ENCODE peak calls at places on chromosome X, in ten cellular contexts. Q is mucosa of descending colon; P is astrocyte; J is foreskin fibroblast; A is neural crest cell; F is suprapubic skin; H is heart left ventricle; R is brain microvascular endothelial cell; M is cardiac muscle cell; G is CD4-positive, alpha-beta T cell. K is an unnamed sample.

GRCh38 chrX:101787934-101788333 is 128.3 kb upstream of the ARMCX2 start:
- DNase-seq in H (no peak), F (no peak), J (no peak), P (no peak), A (no peak), Q (no peak), R (no peak), G (no peak), M (no peak), K (no peak)

GRCh38 chrX:781216-782211 is 150.9 kb downstream of the SHOX start:
- DNase-seq in F (no peak), H (no peak), R (no peak), G (no peak), Q (no peak), A (no peak), J (no peak), P (no peak), M (no peak), K (no peak)

GRCh38 chrX:53319614-53320542 is 38.5 kb upstream of the IQSEC2 start:
- DNase-seq in P (no peak), Q (no peak), H (no peak), R (no peak), F (no peak), G (no peak), A (no peak), M (no peak), J (peak), K (no peak)

GRCh38 chrX:36957425-36958328 is 50.5 kb upstream of the FAM47C start:
- DNase-seq in R (no peak), P (no peak), H (no peak), J (no peak), M (peak), Q (peak), G (no peak), A (peak), F (no peak), K (no peak)

GRCh38 chrX:153684447-153685178 is 3.1 kb upstream of the SLC6A8 start:
- DNase-seq in M (no peak), G (no peak), F (peak), A (no peak), R (no peak), H (peak), J (no peak), Q (no peak), P (no peak), K (no peak)

GRCh38 chrX:70088791-70089190 is 26.5 kb downstream of the OTUD6A start:
- DNase-seq in Q (no peak), H (no peak), G (no peak), A (no peak), J (no peak), P (no peak), R (no peak), M (no peak), F (no peak), K (no peak)

GRCh38 chrX:112840382-112841113 is at the start of gene AMOT:
- DNase-seq in R (peak), A (peak), J (peak), P (peak), F (peak), G (peak), M (peak), H (peak), Q (peak), K (no peak)

GRCh38 chrX:85114171-85114570 is 110.5 kb downstream of the APOOL start:
- DNase-seq in Q (no peak), A (no peak), M (no peak), H (no peak), G (no peak), F (no peak), P (no peak), R (no peak), J (no peak), K (no peak)

GRCh38 chrX:81259008-81259713 is 57.3 kb downstream of the SH3BGRL start:
- DNase-seq in H (no peak), Q (no peak), G (no peak), J (peak), F (no peak), P (peak), A (no peak), M (peak), R (peak), K (peak)

GRCh38 chrX:70497026-70497425 is 52.4 kb downstream of the DLG3 start:
- DNase-seq in M (no peak), A (no peak), P (no peak), H (no peak), J (no peak), R (no peak), G (no peak), Q (no peak), F (no peak), K (no peak)

GRCh38 chrX:123673813-123674212 is 59.0 kb downstream of the THOC2 start:
- DNase-seq in H (no peak), J (no peak), P (no peak), Q (no peak), M (no peak), F (no peak), A (no peak), R (no peak), G (no peak), K (no peak)

GRCh38 chrX:13821740-13822139 is 4.8 kb upstream of the GPM6B start:
- DNase-seq in R (no peak), F (no peak), A (no peak), M (no peak), J (no peak), P (no peak), Q (no peak), H (no peak), G (no peak), K (no peak)

GRCh38 chrX:47384502-47384901 is 14.1 kb downstream of the ZNF157 start:
- DNase-seq in M (peak), J (peak), G (peak), R (peak), P (peak), A (peak), Q (peak), H (peak), F (no peak), K (peak)

GRCh38 chrX:13085533-13085932 is 41.1 kb upstream of the FAM9C start:
- DNase-seq in Q (no peak), G (peak), F (no peak), A (no peak), P (no peak), R (no peak), J (no peak), H (no peak), M (no peak), K (no peak)

GRCh38 chrX:45801554-45801953 is 600.9 kb upstream of the DIPK2B start:
- DNase-seq in Q (no peak), A (no peak), J (peak), H (no peak), F (no peak), R (peak), G (no peak), M (peak), P (no peak), K (no peak)

GRCh38 chrX:47637546-47638195 is 7.9 kb upstream of the CFP start:
- DNase-seq in G (no peak), R (no peak), P (no peak), A (no peak), H (peak), J (no peak), F (no peak), M (peak), Q (peak), K (no peak)

GRCh38 chrX:107565005-107565404 is 63.3 kb upstream of the PRPS1 start:
- DNase-seq in M (no peak), F (no peak), G (no peak), Q (no peak), J (no peak), R (no peak), A (no peak), P (peak), H (no peak), K (no peak)

GRCh38 chrX:69179380-69179911 is 14.2 kb upstream of the PJA1 start:
- DNase-seq in P (peak), Q (no peak), J (no peak), F (no peak), H (no peak), M (peak), A (no peak), R (no peak), G (no peak), K (no peak)

GRCh38 chrX:53077207-53078197 is 4.7 kb upstream of the TSPYL2 start:
- DNase-seq in R (no peak), G (no peak), H (no peak), Q (no peak), P (no peak), J (no peak), F (peak), M (no peak), A (no peak), K (no peak)

GRCh38 chrX:140815868-140816267 is 106.3 kb downstream of the LINC00632 start:
- DNase-seq in J (peak), P (peak), R (peak), M (no peak), G (no peak), Q (no peak), A (no peak), H (no peak), F (no peak), K (peak)

GRCh38 chrX:57640674-57641016 is 39.4 kb downstream of the NLRP2B start:
- DNase-seq in Q (no peak), J (no peak), G (no peak), A (no peak), P (no peak), R (no peak), M (no peak), F (no peak), H (no peak), K (no peak)

GRCh38 chrX:42519666-42520231 is 258.2 kb downstream of the PPP1R2C start:
- DNase-seq in M (no peak), P (peak), G (no peak), Q (no peak), H (no peak), F (no peak), A (no peak), R (peak), J (peak), K (no peak)

GRCh38 chrX:68415289-68415688 is 18.0 kb downstream of the OPHN1 start:
- DNase-seq in F (no peak), P (peak), J (no peak), M (no peak), A (no peak), H (peak), Q (no peak), G (no peak), R (peak), K (peak)

GRCh38 chrX:39484669-39485068 is 613.1 kb downstream of the BCOR start:
- DNase-seq in A (no peak), H (no peak), M (no peak), G (no peak), F (no peak), J (no peak), Q (no peak), R (no peak), P (no peak), K (no peak)

GRCh38 chrX:71911023-71911730 is 532 bp downstream of the NHSL2 start:
- DNase-seq in F (no peak), Q (peak), H (peak), M (peak), P (no peak), R (no peak), J (peak), G (peak), A (peak), K (no peak)

GRCh38 chrX:40247848-40248622 is 150.3 kb upstream of the BCOR start:
- DNase-seq in Q (no peak), J (no peak), P (no peak), A (no peak), R (no peak), F (no peak), G (no peak), M (no peak), H (no peak), K (no peak)

GRCh38 chrX:152635941-152636340 is 1.8 kb upstream of the GABRQ start:
- DNase-seq in Q (no peak), A (peak), R (peak), G (no peak), M (peak), J (peak), P (peak), F (no peak), H (no peak), K (peak)
- TF ChIP-seq CTCF in Q (no peak), A (peak), R (peak), G (no peak), M (peak), J (peak), P (peak), F (no peak), H (peak), K (peak)

DNA sequence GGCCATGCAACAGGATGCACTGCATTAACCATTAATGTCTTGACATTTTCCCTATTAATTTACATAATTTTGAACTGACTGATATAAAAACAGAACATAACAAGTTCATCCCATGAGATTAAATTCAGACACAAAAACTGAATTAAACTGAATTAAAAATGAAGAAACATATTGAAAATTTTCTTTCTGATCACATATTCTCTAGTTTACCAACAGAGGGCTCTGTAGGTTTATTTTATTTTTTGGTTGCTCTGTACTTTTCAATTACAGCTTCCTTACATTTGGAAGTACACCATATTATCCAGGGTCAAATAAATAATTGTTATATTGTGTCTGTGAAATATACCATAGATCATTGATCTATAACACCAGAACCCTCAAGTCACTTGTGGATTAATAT is 27.3 kb upstream of the CT83 start:
- DNase-seq in A (no peak), P (no peak), Q (no peak), M (peak), H (no peak), F (no peak), G (no peak), J (peak), R (no peak), K (no peak)
- TF ChIP-seq CTCF in A (peak), P (no peak), Q (no peak), M (peak), H (peak), F (no peak), G (no peak), J (no peak), R (no peak), K (peak)

GRCh38 chrX:110466790-110467189 is 108.1 kb downstream of the RTL9 start:
- DNase-seq in J (no peak), Q (no peak), H (no peak), R (no peak), P (no peak), M (no peak), G (no peak), F (no peak), A (no peak), K (no peak)

GRCh38 chrX:110462957-110463356 is 104.3 kb downstream of the RTL9 start:
- DNase-seq in A (no peak), G (no peak), R (no peak), M (no peak), H (no peak), F (no peak), P (no peak), Q (no peak), J (peak), K (no peak)
- TF ChIP-seq CTCF in A (no peak), G (no peak), R (peak), M (no peak), H (no peak), F (no peak), P (peak), Q (no peak), J (peak), K (peak)

DNA sequence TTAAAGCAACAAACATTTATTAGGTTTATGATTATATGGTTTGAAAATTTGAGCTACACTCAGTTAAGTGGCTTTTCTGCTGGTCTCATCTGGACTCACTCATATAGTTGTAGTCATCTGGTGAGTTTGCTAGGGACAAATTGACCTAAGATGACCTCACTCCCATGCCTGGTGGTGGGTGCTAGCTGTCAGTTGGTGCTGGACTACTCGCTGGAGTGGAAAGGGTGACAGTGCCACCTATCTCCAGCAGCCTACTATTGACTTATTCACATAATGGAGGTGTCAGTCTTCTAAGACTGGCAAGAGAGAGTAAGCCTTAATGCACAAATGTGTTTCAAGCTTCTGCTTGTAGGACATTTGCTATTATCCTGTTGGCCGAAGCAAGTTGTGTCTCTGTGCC is 88.2 kb downstream of the TASL start:
- DNase-seq in F (no peak), M (peak), A (no peak), J (peak), H (no peak), P (no peak), Q (no peak), G (no peak), R (no peak), K (no peak)
- TF ChIP-seq CTCF in F (no peak), M (no peak), A (no peak), J (no peak), H (no peak), P (no peak), Q (no peak), G (no peak), R (peak), K (no peak)

GRCh38 chrX:63810746-63811145 is 25.7 kb upstream of the ARHGEF9 start:
- DNase-seq in Q (no peak), J (no peak), M (no peak), A (no peak), G (no peak), P (no peak), F (no peak), H (no peak), R (no peak), K (no peak)

GRCh38 chrX:63809158-63809557 is 24.1 kb upstream of the ARHGEF9 start:
- DNase-seq in A (no peak), G (no peak), Q (no peak), R (no peak), P (no peak), F (no peak), J (no peak), H (no peak), M (no peak), K (no peak)

GRCh38 chrX:63812826-63813225 is 27.8 kb upstream of the ARHGEF9 start:
- DNase-seq in P (no peak), R (no peak), A (no peak), G (no peak), F (no peak), H (no peak), J (no peak), Q (no peak), M (no peak), K (no peak)
- TF ChIP-seq CTCF in P (no peak), R (no peak), A (no peak), G (no peak), F (no peak), H (no peak), J (no peak), Q (no peak), M (no peak), K (peak)

GRCh38 chrX:19334945-19335626 is 8.6 kb upstream of the PDHA1 start:
- DNase-seq in G (no peak), R (peak), Q (no peak), P (no peak), H (no peak), J (peak), M (peak), F (no peak), A (no peak), K (peak)
- TF ChIP-seq CTCF in G (no peak), R (peak), Q (no peak), P (peak), H (no peak), J (peak), M (peak), F (no peak), A (peak), K (peak)

GRCh38 chrX:21708116-21708515 is 49.8 kb downstream of the SMPX start:
- DNase-seq in M (peak), Q (no peak), J (no peak), R (no peak), A (no peak), P (no peak), H (no peak), G (no peak), F (no peak), K (no peak)
- TF ChIP-seq CTCF in M (peak), Q (no peak), J (no peak), R (peak), A (no peak), P (no peak), H (no peak), G (no peak), F (no peak), K (no peak)

GRCh38 chrX:79570524-79571240 is 203.5 kb upstream of the ITM2A start:
- DNase-seq in R (no peak), G (no peak), J (no peak), F (no peak), M (no peak), H (no peak), Q (no peak), P (no peak), A (no peak), K (no peak)

GRCh38 chrX:79573760-79574159 is 206.6 kb upstream of the ITM2A start:
- DNase-seq in G (no peak), M (no peak), J (no peak), F (no peak), A (no peak), H (no peak), Q (no peak), R (no peak), P (no peak), K (no peak)

GRCh38 chrX:79568309-79568708 is 201.2 kb upstream of the ITM2A start:
- DNase-seq in Q (no peak), P (no peak), F (no peak), H (no peak), G (no peak), M (no peak), A (no peak), R (no peak), J (no peak), K (no peak)

GRCh38 chrX:79572566-79572965 is 205.4 kb upstream of the ITM2A start:
- DNase-seq in P (no peak), G (no peak), Q (no peak), A (no peak), F (no peak), J (no peak), H (no peak), R (no peak), M (no peak), K (no peak)
- TF ChIP-seq CTCF in P (no peak), G (no peak), Q (no peak), A (no peak), F (no peak), J (no peak), H (no peak), R (no peak), M (no peak), K (no peak)

DNA sequence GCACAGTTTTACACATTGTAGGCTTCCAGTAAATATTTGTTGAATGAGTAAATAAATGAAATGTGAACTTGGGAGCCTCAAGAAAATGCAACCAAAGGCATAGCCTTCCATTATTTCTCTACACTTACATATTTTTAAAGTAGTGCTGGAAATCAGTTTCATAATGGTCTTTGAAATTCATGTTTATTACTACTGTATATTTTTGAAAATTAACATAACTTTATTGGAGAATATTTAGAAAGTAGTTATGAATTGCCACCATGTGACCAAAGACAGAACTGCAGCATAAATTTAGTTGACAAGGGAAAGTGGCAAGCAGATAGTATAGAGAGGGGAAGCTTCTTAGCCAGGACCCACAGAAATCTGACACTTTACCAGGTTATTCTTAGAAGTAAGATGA is 6.4 kb downstream of the TCEAL8 start:
- DNase-seq in R (no peak), P (peak), J (peak), F (no peak), M (peak), H (no peak), Q (no peak), A (no peak), G (no peak), K (no peak)
- TF ChIP-seq CTCF in R (peak), P (peak), J (peak), F (no peak), M (peak), H (no peak), Q (no peak), A (peak), G (peak), K (peak)

K was measured in HFFc6.